ENCODE peak calls at places on chromosomes 2 and 18, in ten cellular contexts. H, L, K, V, M, D, I, E, C and A are unnamed samples.

GRCh38 chr2:197298609-197299008 is 12.0 kb downstream of the ANKRD44 start:
- DNase-seq in V (no peak), I (no peak), H (no peak), D (no peak), K (no peak), C (no peak), L (no peak), M (no peak), E (no peak), A (no peak)

GRCh38 chr18:68263481-68263880 is 451.4 kb downstream of the TMX3 start:
- DNase-seq in V (peak), I (peak), D (no peak), C (peak), L (no peak), M (no peak), K (no peak), H (no peak), E (no peak), A (peak)

GRCh38 chr2:204748286-204748685 is 203.0 kb downstream of the PARD3B start:
- DNase-seq in H (no peak), M (no peak), V (no peak), K (no peak), C (no peak), I (no peak), E (no peak), L (no peak), D (no peak), A (no peak)

GRCh38 chr2:204665244-204665643 is 120.0 kb downstream of the PARD3B start:
- DNase-seq in I (peak), E (no peak), V (peak), D (no peak), K (no peak), L (peak), C (peak), H (no peak), M (no peak), A (no peak)

GRCh38 chr2:197498937-197499593 is 575 bp downstream of the HSPD1 start:
- DNase-seq in H (peak), I (peak), M (peak), V (peak), C (peak), K (peak), E (peak), D (no peak), L (peak), A (no peak)

GRCh38 chr2:140085674-140086073 is 1305.5 kb upstream of the NXPH2 start:
- DNase-seq in L (no peak), H (no peak), K (no peak), E (no peak), I (peak), C (peak), D (no peak), V (peak), M (no peak), A (no peak)

GRCh38 chr2:48343571-48344440 is 186.1 kb upstream of the STON1 start:
- DNase-seq in K (no peak), M (peak), H (no peak), D (peak), V (peak), L (peak), C (peak), E (no peak), I (peak), A (peak)

GRCh38 chr2:202072226-202072625 is 829 bp upstream of the KIAA2012 start:
- DNase-seq in I (peak), M (no peak), K (no peak), L (peak), H (no peak), C (no peak), E (no peak), V (no peak), D (no peak), A (no peak)

GRCh38 chr18:13198701-13199100 is 19.9 kb upstream of the LDLRAD4 start:
- DNase-seq in H (no peak), D (no peak), K (no peak), I (no peak), L (no peak), V (no peak), C (no peak), E (no peak), M (no peak), A (no peak)

GRCh38 chr2:230907361-230908093 is 17.5 kb downstream of the GPR55 start:
- DNase-seq in E (peak), I (no peak), V (no peak), L (no peak), K (no peak), D (no peak), C (no peak), M (no peak), H (no peak), A (no peak)

GRCh38 chr2:107025869-107026380 is 140.0 kb upstream of the ST6GAL2 start:
- DNase-seq in E (no peak), I (peak), C (peak), L (peak), K (no peak), D (no peak), H (no peak), V (peak), M (peak), A (peak)

GRCh38 chr18:31512203-31512764 is 14.3 kb downstream of the DSG2 start:
- DNase-seq in I (no peak), H (no peak), E (no peak), L (peak), D (no peak), V (peak), C (peak), K (no peak), M (peak), A (peak)

GRCh38 chr2:141767051-141767450 is 363.8 kb downstream of the LRP1B start:
- DNase-seq in L (no peak), K (no peak), M (no peak), E (no peak), C (peak), H (no peak), D (peak), V (peak), I (peak), A (peak)

GRCh38 chr2:95314964-95315611 is 17.9 kb downstream of the KCNIP3 start:
- DNase-seq in I (peak), M (peak), L (peak), C (peak), D (no peak), H (no peak), E (no peak), K (peak), V (peak), A (no peak)

GRCh38 chr18:32530947-32531651 is 60.4 kb upstream of the GAREM1 start:
- DNase-seq in I (no peak), H (no peak), L (peak), V (peak), C (peak), M (peak), D (no peak), E (no peak), K (no peak), A (peak)

GRCh38 chr18:35982404-35983114 is 10.1 kb downstream of the RMP24 start:
- DNase-seq in C (peak), M (no peak), L (no peak), V (peak), D (peak), K (no peak), E (no peak), H (no peak), I (peak), A (peak)

GRCh38 chr2:70069049-70069448 is 18.2 kb upstream of the PCBP1 start:
- DNase-seq in H (peak), D (no peak), K (no peak), C (peak), I (no peak), L (no peak), V (no peak), M (peak), E (no peak), A (no peak)

GRCh38 chr2:159382447-159383028 is 96.0 kb upstream of the WDSUB1 start:
- DNase-seq in V (no peak), C (no peak), M (no peak), H (no peak), I (no peak), D (no peak), E (no peak), L (no peak), K (no peak), A (no peak)

GRCh38 chr2:239763433-239764097 is 261.6 kb downstream of the NDUFA10 start:
- DNase-seq in D (no peak), K (no peak), C (no peak), I (no peak), M (no peak), H (no peak), V (no peak), L (no peak), E (no peak), A (no peak)

GRCh38 chr2:156466739-156467405 is 30.7 kb downstream of the GPD2 start:
- DNase-seq in L (no peak), D (no peak), K (no peak), H (no peak), I (peak), C (peak), V (peak), E (no peak), M (no peak), A (peak)

GRCh38 chr2:130152816-130153595 is 8.1 kb upstream of the CCDC74B start:
- DNase-seq in L (no peak), E (no peak), M (no peak), H (no peak), D (no peak), C (no peak), K (no peak), I (no peak), V (no peak), A (no peak)

GRCh38 chr18:79545255-79545654 is 134.3 kb upstream of the CTDP1 start:
- DNase-seq in K (peak), L (no peak), C (no peak), E (no peak), H (no peak), M (no peak), I (no peak), V (no peak), D (no peak), A (no peak)

GRCh38 chr2:40497251-40497859 is 45.5 kb upstream of the SLC8A1 start:
- DNase-seq in K (no peak), H (no peak), D (no peak), L (no peak), V (no peak), I (peak), C (peak), E (no peak), M (no peak), A (no peak)

GRCh38 chr2:1748176-1748740 is 3.9 kb upstream of the PXDN start:
- DNase-seq in M (no peak), K (no peak), L (no peak), I (peak), E (peak), V (no peak), H (no peak), C (peak), D (no peak), A (no peak)

GRCh38 chr2:189362283-189362682 is 79.0 kb upstream of the WDR75 start:
- DNase-seq in E (no peak), V (no peak), H (no peak), M (no peak), I (no peak), L (no peak), D (no peak), C (no peak), K (no peak), A (no peak)

GRCh38 chr2:104849618-104850097 is 4.3 kb upstream of the POU3F3 start:
- DNase-seq in C (peak), M (peak), E (no peak), D (peak), V (peak), I (peak), K (peak), H (no peak), L (peak), A (no peak)

GRCh38 chr2:60438136-60438535 is 115.3 kb downstream of the BCL11A start:
- DNase-seq in M (no peak), I (no peak), E (no peak), H (no peak), L (no peak), K (no peak), C (no peak), V (no peak), D (no peak), A (no peak)

GRCh38 chr18:45171575-45172225 is 443.6 kb upstream of the SLC14A2 start:
- DNase-seq in C (peak), L (no peak), M (no peak), D (no peak), V (peak), K (no peak), E (no peak), I (peak), H (no peak), A (peak)

GRCh38 chr2:237048595-237048994 is 37.1 kb upstream of the COPS8 start:
- DNase-seq in I (no peak), V (no peak), C (no peak), D (no peak), E (no peak), K (no peak), L (no peak), M (no peak), H (no peak), A (no peak)

GRCh38 chr18:62778976-62779869 is 63.9 kb downstream of the PHLPP1 start:
- DNase-seq in L (no peak), V (no peak), C (no peak), I (no peak), E (no peak), H (no peak), K (no peak), M (no peak), D (no peak), A (no peak)

GRCh38 chr18:37783771-37784170 is 218.2 kb upstream of the CELF4 start:
- DNase-seq in V (no peak), L (no peak), I (no peak), K (no peak), H (no peak), M (no peak), D (no peak), E (no peak), C (no peak), A (no peak)

GRCh38 chr18:79554945-79555645 is 124.5 kb upstream of the CTDP1 start:
- DNase-seq in I (no peak), M (no peak), C (no peak), E (no peak), D (no peak), V (no peak), L (no peak), K (no peak), H (no peak), A (no peak)

GRCh38 chr2:119474371-119475224 is 42.9 kb downstream of the TMEM37 start:
- DNase-seq in K (no peak), M (no peak), L (no peak), D (no peak), I (no peak), C (no peak), E (peak), V (no peak), H (no peak), A (no peak)

GRCh38 chr2:88669371-88670214 is 21.9 kb upstream of the RPIA start:
- DNase-seq in C (peak), D (no peak), K (no peak), M (peak), V (peak), E (no peak), I (peak), H (no peak), L (peak), A (no peak)

GRCh38 chr2:209663149-209663548 is 108.5 kb upstream of the UNC80 start:
- DNase-seq in K (no peak), E (no peak), C (peak), I (peak), L (no peak), H (no peak), M (peak), D (no peak), V (peak), A (peak)

GRCh38 chr2:221176666-221177065 is 395.4 kb downstream of the EPHA4 start:
- DNase-seq in D (no peak), V (no peak), M (no peak), E (no peak), C (no peak), H (no peak), I (no peak), K (no peak), L (no peak), A (no peak)

GRCh38 chr2:46915281-46915810 is at the start of gene MCFD2:
- DNase-seq in K (no peak), M (peak), H (no peak), D (no peak), E (peak), V (no peak), C (peak), L (no peak), I (peak), A (no peak)

GRCh38 chr2:140861666-140862065 is 1269.2 kb downstream of the LRP1B start:
- DNase-seq in C (no peak), V (no peak), E (no peak), M (no peak), I (no peak), D (no peak), K (no peak), L (no peak), H (no peak), A (no peak)

GRCh38 chr2:160324161-160324768 is 124.2 kb upstream of the ITGB6 start:
- DNase-seq in M (peak), C (peak), H (peak), E (no peak), L (peak), I (peak), D (no peak), V (peak), K (peak), A (no peak)

GRCh38 chr2:31110998-31111397 is 27.2 kb downstream of the GALNT14 start:
- DNase-seq in V (no peak), L (no peak), E (no peak), K (no peak), C (no peak), H (no peak), D (no peak), M (no peak), I (no peak), A (no peak)

GRCh38 chr2:20348542-20348941 is 2.1 kb downstream of the PUM2 start:
- DNase-seq in V (no peak), D (no peak), K (no peak), M (no peak), L (no peak), H (no peak), E (no peak), I (no peak), C (no peak), A (no peak)
- H3K4me3 ChIP-seq in V (no peak), D (peak), K (peak), M (peak), L (peak), H (peak), E (peak), I (peak), C (no peak), A (peak)

DNA sequence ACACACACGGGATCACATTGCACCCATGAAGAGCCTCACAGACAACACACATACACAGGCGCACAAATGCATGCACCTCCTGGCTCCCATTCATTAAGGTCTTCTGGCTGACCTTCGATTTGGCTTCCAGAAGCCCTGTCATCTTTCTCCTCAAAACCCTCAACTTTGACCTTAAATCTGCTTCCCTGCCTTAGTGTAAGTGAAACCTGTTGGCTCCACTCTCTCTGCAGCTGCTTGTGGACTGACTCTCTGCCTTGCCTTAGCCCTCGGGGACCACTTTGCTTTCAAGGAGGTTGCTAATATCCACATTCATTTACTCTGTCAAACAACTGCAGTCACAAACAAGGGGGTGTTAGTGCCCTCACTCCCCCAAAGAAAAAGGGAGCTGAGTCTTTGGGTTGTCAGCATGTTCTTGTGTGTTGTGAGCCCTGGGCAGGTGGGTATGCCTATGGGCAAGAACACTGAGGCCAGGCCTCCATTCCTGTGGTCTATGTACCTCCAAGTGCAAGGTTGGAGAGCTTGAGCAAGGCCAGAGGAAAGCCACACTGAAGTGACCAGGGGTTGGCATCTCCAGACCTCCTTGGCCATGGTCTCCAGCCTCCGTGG is 3.9 kb downstream of the OSR1 start:
- DNase-seq in C (peak), M (no peak), V (no peak), K (no peak), E (no peak), H (no peak), I (peak), L (no peak), D (no peak), A (no peak)
- H3K4me3 ChIP-seq in C (no peak), M (no peak), V (peak), K (no peak), E (peak), H (no peak), I (peak), L (no peak), D (peak), A (no peak)

GRCh38 chr2:74551530-74551929 is 2.2 kb downstream of the LOXL3 start:
- DNase-seq in D (no peak), H (no peak), M (no peak), K (no peak), C (no peak), L (no peak), V (no peak), E (peak), I (no peak), A (no peak)
- H3K4me3 ChIP-seq in D (no peak), H (no peak), M (no peak), K (no peak), C (no peak), L (no peak), V (no peak), E (no peak), I (no peak), A (no peak)

GRCh38 chr18:54764786-54765185 is 63.5 kb upstream of the RAB27B start:
- DNase-seq in L (no peak), H (no peak), D (no peak), V (no peak), C (no peak), I (no peak), K (no peak), M (no peak), E (no peak), A (no peak)

GRCh38 chr18:54767094-54767493 is 61.2 kb upstream of the RAB27B start:
- DNase-seq in E (no peak), M (peak), V (no peak), L (peak), K (no peak), D (no peak), I (no peak), H (no peak), C (no peak), A (no peak)

GRCh38 chr18:54769526-54770464 is 58.5 kb upstream of the RAB27B start:
- DNase-seq in V (no peak), E (no peak), L (no peak), H (no peak), K (no peak), M (no peak), D (no peak), I (no peak), C (no peak), A (no peak)

GRCh38 chr18:54765636-54766035 is 62.6 kb upstream of the RAB27B start:
- DNase-seq in D (no peak), M (no peak), K (no peak), I (no peak), C (no peak), V (no peak), E (no peak), L (no peak), H (no peak), A (no peak)

GRCh38 chr18:54766631-54767030 is 61.6 kb upstream of the RAB27B start:
- DNase-seq in V (peak), L (no peak), K (no peak), C (peak), D (no peak), M (no peak), I (no peak), E (no peak), H (no peak), A (no peak)
- H3K4me3 ChIP-seq in V (no peak), L (no peak), K (no peak), C (no peak), D (no peak), M (no peak), I (no peak), E (no peak), H (no peak), A (no peak)

GRCh38 chr2:241703128-241703604 is 1.3 kb downstream of the ING5 start:
- DNase-seq in E (no peak), K (no peak), V (peak), H (no peak), L (peak), D (no peak), I (peak), C (peak), M (no peak), A (no peak)
- H3K4me3 ChIP-seq in E (peak), K (peak), V (peak), H (peak), L (peak), D (peak), I (peak), C (peak), M (peak), A (peak)

GRCh38 chr18:48541747-48542108 is 2.9 kb downstream of the CTIF start:
- DNase-seq in M (no peak), E (no peak), K (no peak), D (no peak), C (no peak), I (no peak), H (no peak), L (no peak), V (no peak), A (no peak)
- H3K4me3 ChIP-seq in M (peak), E (peak), K (peak), D (peak), C (peak), I (peak), H (no peak), L (peak), V (peak), A (peak)

GRCh38 chr2:238286987-238287386 is 1.4 kb downstream of the PER2 start:
- DNase-seq in K (no peak), C (no peak), V (peak), E (no peak), L (no peak), H (no peak), I (peak), D (no peak), M (no peak), A (no peak)
- H3K4me3 ChIP-seq in K (peak), C (no peak), V (peak), E (peak), L (peak), H (no peak), I (peak), D (peak), M (no peak), A (peak)